ENCODE peak calls at places on chromosome 3, in six cellular contexts. N is GM12892, P is HepG2, W is GM12878, A is H1, F is K562. H is an unnamed sample.
A peak's percentile ranks its signal among the peaks of the same experiment; 100 is the strongest.

GRCh38 chr3:21331321-21331720 is 419.7 kb downstream of the ZNF385D start:
- DNase-seq in P (no peak), F (no peak), A (no peak), N (no peak), W (no peak), H (no peak)

GRCh38 chr3:74267583-74268184 is 346.8 kb downstream of the CNTN3 start:
- DNase-seq in N (no peak), A (peak; percentile 21), F (peak; percentile 29), W (no peak), P (peak; percentile 40), H (peak; percentile 2)

GRCh38 chr3:141011511-141012262 is 39.5 kb upstream of the SPSB4 start:
- DNase-seq in F (peak; percentile 58), W (no peak), N (peak; percentile 23), P (peak; percentile 45), A (peak; percentile 66), H (peak; percentile 47)

GRCh38 chr3:172080503-172080902 is 41.1 kb downstream of the FNDC3B start:
- DNase-seq in F (no peak), W (no peak), A (no peak), N (no peak), P (peak; percentile 84), H (no peak)

GRCh38 chr3:30231277-30232141 is 374.9 kb upstream of the TGFBR2 start:
- DNase-seq in F (no peak), N (no peak), W (no peak), P (no peak), A (no peak), H (no peak)

GRCh38 chr3:21433751-21434150 is 317.3 kb downstream of the ZNF385D start:
- DNase-seq in A (no peak), F (no peak), P (no peak), W (no peak), N (no peak), H (no peak)

GRCh38 chr3:71579934-71580318 is 3.6 kb downstream of the FOXP1 start:
- DNase-seq in P (peak; percentile 94), F (peak; percentile 7), N (no peak), A (no peak), W (no peak), H (no peak)

GRCh38 chr3:136490646-136491405 is 240.7 kb downstream of the PCCB start:
- DNase-seq in F (no peak), A (no peak), P (no peak), N (no peak), W (no peak), H (no peak)

GRCh38 chr3:63096248-63097058 is 181.7 kb upstream of the SYNPR start:
- DNase-seq in N (no peak), F (no peak), P (no peak), A (no peak), W (no peak), H (no peak)

GRCh38 chr3:47762233-47762632 is 19.5 kb downstream of the SMARCC1 start:
- DNase-seq in A (no peak), P (no peak), N (no peak), F (peak; percentile 72), W (no peak), H (no peak)

GRCh38 chr3:59572106-59572505 is 522.3 kb upstream of the CFAP20DC start:
- DNase-seq in W (no peak), P (no peak), A (no peak), F (no peak), N (no peak), H (no peak)

GRCh38 chr3:184338538-184338945 is 1.1 kb downstream of the FAM131A start:
- DNase-seq in W (no peak), A (peak; percentile 70), F (no peak), P (no peak), N (no peak), H (no peak)

GRCh38 chr3:168512802-168513201 is 417.1 kb upstream of the GOLIM4 start:
- DNase-seq in N (no peak), P (no peak), A (no peak), W (no peak), F (no peak), H (no peak)

GRCh38 chr3:143974877-143975238 is 3.2 kb downstream of the DIPK2A start:
- DNase-seq in F (peak; percentile 20), P (no peak), W (no peak), A (no peak), N (no peak), H (no peak)

GRCh38 chr3:137869022-137869421 is 104.9 kb downstream of the SOX14 start:
- DNase-seq in F (no peak), A (no peak), W (no peak), P (peak; percentile 4), N (no peak), H (no peak)

GRCh38 chr3:46213201-46213600 is 5.1 kb upstream of the CCR1 start:
- DNase-seq in W (no peak), A (no peak), N (no peak), F (no peak), P (no peak), H (no peak)

GRCh38 chr3:8538223-8538622 is 36.6 kb downstream of the LMCD1 start:
- DNase-seq in F (no peak), P (no peak), W (no peak), N (no peak), A (no peak), H (no peak)

GRCh38 chr3:25468866-25469319 is 40.8 kb downstream of the RARB start:
- DNase-seq in A (no peak), W (no peak), N (no peak), F (no peak), P (no peak), H (no peak)

GRCh38 chr3:46127503-46127902 is 80.6 kb downstream of the CCR1 start:
- DNase-seq in F (no peak), N (no peak), A (no peak), P (peak; percentile 3), W (no peak), H (no peak)

GRCh38 chr3:124552224-124552623 is 178.0 kb upstream of the UMPS start:
- DNase-seq in N (no peak), F (no peak), A (no peak), P (peak; percentile 94), W (no peak), H (no peak)

GRCh38 chr3:7813412-7813811 is 688.2 kb upstream of the LMCD1 start:
- DNase-seq in A (no peak), P (no peak), W (no peak), N (no peak), F (no peak), H (no peak)

GRCh38 chr3:123064506-123064905 is 2.3 kb upstream of the PDIA5 start:
- DNase-seq in P (no peak), A (no peak), N (no peak), W (no peak), F (no peak), H (no peak)

GRCh38 chr3:28110884-28111283 is 130.5 kb upstream of the CMC1 start:
- DNase-seq in N (no peak), F (no peak), W (no peak), P (no peak), A (no peak), H (no peak)

GRCh38 chr3:182521339-182521738 is 272.0 kb upstream of the ATP11B start:
- DNase-seq in W (no peak), F (no peak), P (no peak), A (no peak), N (no peak), H (no peak)

GRCh38 chr3:128232421-128233180 is 79.3 kb downstream of the EEFSEC start:
- DNase-seq in F (no peak), P (no peak), W (no peak), N (no peak), A (no peak), H (no peak)

GRCh38 chr3:102129774-102130608 is 280.7 kb downstream of the NFKBIZ start:
- DNase-seq in F (no peak), P (no peak), N (no peak), W (no peak), A (no peak), H (no peak)

GRCh38 chr3:187746059-187746453 is 788 bp upstream of the BCL6 start:
- DNase-seq in W (no peak), F (no peak), N (no peak), A (no peak), P (no peak), H (no peak)

DNA sequence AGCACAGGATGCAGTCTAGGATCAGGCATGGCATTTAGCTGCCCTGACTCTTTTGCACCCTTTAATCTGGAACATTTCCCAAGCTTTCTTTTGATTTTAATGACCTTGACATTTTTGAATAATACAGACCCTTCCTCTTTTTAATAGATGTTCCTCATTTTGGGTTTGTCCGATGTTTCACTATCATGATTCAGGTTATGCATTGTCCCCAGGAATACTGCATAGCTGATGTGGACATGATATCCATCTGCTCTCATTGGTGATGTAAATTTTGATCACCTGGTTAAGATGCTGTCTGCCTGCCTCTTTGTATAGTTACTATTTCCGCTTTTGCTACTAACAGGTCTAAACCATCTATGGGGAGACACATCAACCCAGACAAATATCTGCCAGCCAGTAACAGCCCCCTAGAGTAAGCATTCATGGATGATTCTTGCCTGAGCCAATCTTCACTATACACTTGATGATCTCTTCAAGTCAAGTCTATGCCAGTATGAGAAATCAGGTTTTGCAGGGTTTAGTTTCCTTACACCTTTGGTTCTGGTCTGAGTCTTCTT is 50.6 kb upstream of the ULK4 start:
- DNase-seq in A (no peak), F (no peak), N (no peak), W (no peak), P (no peak), H (peak; percentile 37)
- TF ChIP-seq TAF1 in A (no peak), F (no peak), N (no peak), W (no peak), P (no peak), H (no peak)

GRCh38 chr3:119652306-119653033 is 7.9 kb downstream of the POPDC2 start:
- DNase-seq in A (no peak), P (no peak), F (no peak), N (no peak), W (no peak), H (no peak)
- TF ChIP-seq POLR2A in A (no peak), P (no peak), F (no peak), N (no peak), W (no peak), H (no peak)

DNA sequence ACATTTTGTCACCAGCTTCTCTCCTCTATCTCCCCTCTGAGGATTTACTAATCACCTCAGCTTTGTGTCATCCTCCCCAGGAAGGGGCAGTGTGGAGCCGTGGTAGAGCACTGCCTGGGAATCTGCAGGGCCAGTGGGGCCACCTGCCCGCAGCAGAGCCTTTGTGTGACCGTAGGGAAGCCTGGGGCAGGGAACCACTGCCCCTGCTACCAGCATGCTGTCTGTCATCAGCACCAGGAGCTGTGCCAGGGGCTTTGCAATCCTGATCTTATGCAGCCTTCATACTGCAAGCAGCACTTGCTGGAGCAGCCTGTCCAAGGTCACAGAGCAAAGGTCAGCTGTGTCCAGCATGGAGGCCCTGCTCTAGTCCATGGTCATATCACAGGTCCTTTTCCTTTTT is 170.2 kb upstream of the IL12A start:
- DNase-seq in F (no peak), P (peak; percentile 31), W (no peak), N (no peak), A (no peak), H (no peak)
- TF ChIP-seq TAF1 in F (no peak), P (no peak), W (no peak), N (no peak), A (no peak), H (no peak)

GRCh38 chr3:113663761-113664160 is 32.7 kb downstream of the USF3 start:
- DNase-seq in P (peak; percentile 91), F (no peak), W (no peak), A (no peak), N (no peak), H (no peak)
- TF ChIP-seq POLR2A in P (no peak), F (no peak), W (no peak), A (no peak), N (no peak), H (no peak)